ENCODE peak calls at places on chromosomes 5 and 9, in eight cellular contexts. X, J, Y, E, U, N, L and S are unnamed samples.

GRCh38 chr9:129814432-129815223 is 9.3 kb downstream of the TOR1A start:
- DNase-seq in U (no peak), Y (no peak), N (no peak), L (no peak), E (no peak), X (no peak), J (no peak), S (no peak)

GRCh38 chr9:120610975-120611689 is 31.2 kb upstream of the CDK5RAP2 start:
- DNase-seq in J (no peak), X (peak; percentile 20), Y (peak; percentile 17), E (no peak), L (no peak), N (no peak), U (no peak), S (no peak)

GRCh38 chr9:120608421-120608820 is 28.5 kb upstream of the CDK5RAP2 start:
- DNase-seq in X (peak; percentile 25), L (no peak), U (peak; percentile 40), J (no peak), Y (no peak), E (no peak), N (no peak), S (no peak)

GRCh38 chr9:12975496-12975895 is 200.7 kb downstream of the LURAP1L start:
- DNase-seq in E (no peak), J (no peak), X (no peak), Y (no peak), L (no peak), U (no peak), N (no peak), S (no peak)

GRCh38 chr5:5572010-5572982 is 149.8 kb downstream of the ICE1 start:
- DNase-seq in N (no peak), X (peak; percentile 2), L (peak; percentile 27), U (no peak), Y (peak; percentile 54), J (peak; percentile 71), E (peak; percentile 91), S (no peak)

GRCh38 chr5:10019236-10019635 is 230.5 kb downstream of the ATPSCKMT start:
- DNase-seq in E (no peak), J (no peak), L (no peak), N (no peak), X (no peak), U (no peak), Y (no peak), S (no peak)

GRCh38 chr5:158725223-158725825 is 374.4 kb downstream of the EBF1 start:
- DNase-seq in L (no peak), J (no peak), U (no peak), Y (no peak), N (no peak), E (no peak), X (peak; percentile 21), S (no peak)

GRCh38 chr5:99037668-99038067 is 108.9 kb upstream of the CHD1 start:
- DNase-seq in L (no peak), Y (no peak), X (no peak), N (peak; percentile 25), E (no peak), U (no peak), J (no peak), S (no peak)

GRCh38 chr9:136242908-136243525 is 2.6 kb downstream of the QSOX2 start:
- DNase-seq in Y (no peak), X (no peak), N (no peak), L (no peak), U (no peak), J (no peak), E (no peak), S (no peak)

GRCh38 chr5:179227578-179228311 is 117.5 kb downstream of the ADAMTS2 start:
- DNase-seq in L (no peak), X (no peak), N (no peak), Y (no peak), E (peak; percentile 58), U (peak; percentile 23), J (no peak), S (no peak)

GRCh38 chr5:134249469-134250379 is 23.9 kb upstream of the PPP2CA start:
- DNase-seq in L (peak; percentile 5), X (peak; percentile 42), E (no peak), U (no peak), Y (peak; percentile 46), J (no peak), N (no peak), S (no peak)

GRCh38 chr9:34331191-34331590 is 1.8 kb downstream of the NUDT2 start:
- DNase-seq in X (no peak), Y (no peak), E (no peak), U (no peak), L (no peak), J (no peak), N (no peak), S (no peak)

GRCh38 chr9:128405780-128406171 is 14.9 kb upstream of the CERCAM start:
- DNase-seq in E (no peak), U (no peak), J (no peak), X (no peak), L (no peak), Y (no peak), N (no peak), S (no peak)

GRCh38 chr9:571066-571465 is 270.4 kb upstream of the DMRT1 start:
- DNase-seq in N (no peak), Y (no peak), E (no peak), U (no peak), X (no peak), L (peak; percentile 38), J (peak; percentile 35), S (no peak)

GRCh38 chr9:125522328-125522725 is 184.7 kb downstream of the MAPKAP1 start:
- DNase-seq in X (peak; percentile 77), E (no peak), U (peak; percentile 91), N (no peak), J (no peak), L (no peak), Y (no peak), S (no peak)

GRCh38 chr5:112643339-112643971 is 94.2 kb upstream of the APC start:
- DNase-seq in Y (no peak), X (no peak), N (no peak), U (no peak), E (no peak), L (peak; percentile 86), J (no peak), S (no peak)

GRCh38 chr9:134778841-134779411 is 101.7 kb upstream of the FCN2 start:
- DNase-seq in L (peak; percentile 65), X (peak; percentile 79), J (peak; percentile 56), N (no peak), E (peak; percentile 86), Y (peak; percentile 75), U (peak; percentile 73), S (no peak)

GRCh38 chr5:147661576-147661975 is 121.0 kb downstream of the JAKMIP2 start:
- DNase-seq in Y (no peak), N (no peak), E (no peak), X (no peak), U (peak; percentile 47), L (no peak), J (no peak), S (no peak)

GRCh38 chr5:89338935-89339334 is 456.0 kb upstream of the MEF2C start:
- DNase-seq in Y (no peak), X (peak; percentile 78), J (no peak), U (peak; percentile 73), E (no peak), N (no peak), L (no peak), S (no peak)

GRCh38 chr9:110340306-110340705 is 2.6 kb upstream of the TXNDC8 start:
- DNase-seq in X (peak; percentile 41), N (no peak), E (no peak), U (peak; percentile 18), J (no peak), L (no peak), Y (no peak), S (no peak)

GRCh38 chr9:89915187-89915586 is 310.4 kb downstream of the GADD45G start:
- DNase-seq in Y (no peak), N (no peak), J (no peak), X (no peak), E (no peak), U (no peak), L (no peak), S (no peak)

GRCh38 chr5:52727001-52727400 is 60.7 kb upstream of the ITGA1 start:
- DNase-seq in N (no peak), U (no peak), Y (no peak), L (no peak), J (no peak), E (no peak), X (no peak), S (no peak)

DNA sequence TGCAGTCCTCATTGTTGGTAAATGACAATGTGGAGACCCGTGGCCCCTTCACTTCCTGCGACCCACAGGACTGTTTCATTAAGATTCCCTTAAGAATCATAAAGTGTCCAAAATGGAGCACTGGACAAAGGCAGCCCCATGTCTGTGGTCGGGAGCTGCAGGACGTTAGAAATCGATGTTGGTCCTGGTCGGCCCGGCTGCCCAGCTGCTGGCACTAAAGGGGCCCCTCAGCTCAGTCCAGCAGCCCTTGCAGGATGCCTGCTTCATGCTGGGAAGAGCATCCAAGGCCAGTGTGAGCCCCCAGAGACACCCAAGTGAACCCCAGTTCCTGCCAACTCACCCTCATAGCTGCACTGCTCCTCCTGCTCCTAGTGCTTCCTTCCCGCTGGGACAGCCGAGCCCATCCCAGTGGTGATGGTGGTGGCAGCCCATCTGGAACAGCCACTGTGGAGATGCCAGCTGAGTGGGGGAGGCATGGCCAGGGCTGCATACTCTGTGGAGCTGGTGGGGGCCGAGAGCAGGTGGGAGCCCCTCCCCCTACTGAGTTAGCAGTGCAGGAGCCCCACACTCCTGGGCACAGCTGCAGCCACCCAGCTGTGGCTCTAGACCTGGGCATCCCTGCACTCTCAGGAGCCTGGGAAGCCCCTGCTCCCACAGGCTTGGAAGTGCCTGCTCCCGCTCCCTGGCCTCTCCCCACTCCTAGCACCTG is 168.0 kb upstream of the IRX2 start:
- DNase-seq in U (no peak), L (no peak), X (no peak), J (no peak), E (no peak), N (no peak), Y (no peak), S (no peak)
- H3K9me3 ChIP-seq in U (no peaks in the 10 kb centered on the region), L (no peaks in the 10 kb centered on the region), X (no peaks in the 10 kb centered on the region), J (no peaks in the 10 kb centered on the region), E (peaks cover 4% of the 10 kb centered on the region), N (no peaks in the 10 kb centered on the region), Y (no peaks in the 10 kb centered on the region), S (no peaks in the 10 kb centered on the region)

DNA sequence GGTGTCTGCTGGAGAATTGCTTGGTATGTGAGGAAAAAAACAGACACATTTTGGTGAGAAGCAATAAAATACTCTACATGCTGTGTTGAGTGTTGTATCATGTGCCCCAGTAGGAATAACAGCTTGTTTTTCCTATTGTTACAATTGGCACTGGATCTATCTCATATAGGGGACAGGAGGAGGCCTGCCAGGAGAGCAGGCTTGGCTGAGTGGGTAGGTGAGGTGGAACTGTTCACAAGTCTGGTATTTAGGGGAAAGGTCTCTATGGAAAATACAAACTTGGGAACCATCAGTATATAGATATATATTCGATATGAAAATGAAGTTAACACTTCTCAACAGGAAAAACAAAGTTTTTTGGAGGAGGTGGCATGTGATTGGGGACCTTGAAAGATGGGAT is 9.5 kb upstream of the SH3TC2 start:
- DNase-seq in Y (no peak), E (no peak), X (no peak), J (no peak), U (no peak), N (no peak), L (no peak), S (no peak)
- H3K9me3 ChIP-seq in Y (no peaks in the 10 kb centered on the region), E (no peaks in the 10 kb centered on the region), X (no peaks in the 10 kb centered on the region), J (no peaks in the 10 kb centered on the region), U (no peaks in the 10 kb centered on the region), N (no peaks in the 10 kb centered on the region), L (no peaks in the 10 kb centered on the region), S (peaks cover 2% of the 10 kb centered on the region)

GRCh38 chr5:141389153-141390042 is 1.9 kb downstream of the PCDHGB4 start:
- DNase-seq in J (no peak), E (no peak), L (no peak), N (no peak), U (no peak), Y (no peak), X (no peak), S (no peak)
- H3K9me3 ChIP-seq in J (no peaks in the 10 kb centered on the region), E (peaks cover 86% of the 10 kb centered on the region), L (no peaks in the 10 kb centered on the region), N (no peaks in the 10 kb centered on the region), U (peaks cover 6% of the 10 kb centered on the region), Y (no peaks in the 10 kb centered on the region), X (no peaks in the 10 kb centered on the region), S (peaks cover 21% of the 10 kb centered on the region)

GRCh38 chr9:101415578-101415977 is 16.9 kb downstream of the ZNF189 start:
- DNase-seq in X (no peak), N (no peak), U (no peak), L (no peak), Y (no peak), E (no peak), J (no peak), S (no peak)
- H3K9me3 ChIP-seq in X (no peaks in the 10 kb centered on the region), N (peaks cover 21% of the 10 kb centered on the region), U (no peaks in the 10 kb centered on the region), L (no peaks in the 10 kb centered on the region), Y (no peaks in the 10 kb centered on the region), E (peaks cover 61% of the 10 kb centered on the region), J (no peaks in the 10 kb centered on the region), S (peaks cover 21% of the 10 kb centered on the region)